ENCODE peak calls at places on chromosomes 13 and 19, in five cellular contexts. One of them, this sample, is unnamed.

GRCh38 chr13:46146898-46147297 is 35.1 kb downstream of the LCP1 start:
- DNase-seq in K562: no peak
- DNase-seq in GM12892: no peak
- DNase-seq in SK-N-SH: peak
- DNase-seq in H1: no peak
- DNase-seq in this sample: no peak

GRCh38 chr13:112574476-112575294 is 13.3 kb downstream of the TUBGCP3 start:
- DNase-seq in SK-N-SH: no peak
- DNase-seq in GM12892: no peak
- DNase-seq in H1: no peak
- DNase-seq in K562: no peak
- DNase-seq in this sample: no peak

GRCh38 chr13:76825415-76825814 is 60.8 kb downstream of the KCTD12 start:
- DNase-seq in SK-N-SH: peak
- DNase-seq in GM12892: no peak
- DNase-seq in K562: no peak
- DNase-seq in H1: no peak
- DNase-seq in this sample: no peak

GRCh38 chr13:74118328-74118727 is 15.9 kb downstream of the KLF12 start:
- DNase-seq in K562: no peak
- DNase-seq in H1: no peak
- DNase-seq in GM12892: no peak
- DNase-seq in SK-N-SH: no peak
- DNase-seq in this sample: no peak

GRCh38 chr19:1864480-1865171 is 1.2 kb upstream of the KLF16 start:
- DNase-seq in GM12892: peak
- DNase-seq in SK-N-SH: peak
- DNase-seq in H1: peak
- DNase-seq in K562: peak
- DNase-seq in this sample: peak

GRCh38 chr19:50975766-50976165 is 6.4 kb upstream of the KLK6 start:
- DNase-seq in SK-N-SH: no peak
- DNase-seq in GM12892: no peak
- DNase-seq in H1: no peak
- DNase-seq in K562: no peak
- DNase-seq in this sample: no peak

GRCh38 chr19:19670070-19670551 is 1.5 kb downstream of the ZNF101 start:
- DNase-seq in K562: no peak
- DNase-seq in SK-N-SH: no peak
- DNase-seq in H1: peak
- DNase-seq in GM12892: no peak
- DNase-seq in this sample: no peak

GRCh38 chr13:79870123-79870522 is 389.2 kb downstream of the NDFIP2 start:
- DNase-seq in K562: no peak
- DNase-seq in SK-N-SH: no peak
- DNase-seq in GM12892: no peak
- DNase-seq in H1: no peak
- DNase-seq in this sample: no peak

GRCh38 chr13:83184819-83185218 is 697.5 kb downstream of the SLITRK1 start:
- DNase-seq in H1: no peak
- DNase-seq in GM12892: no peak
- DNase-seq in K562: no peak
- DNase-seq in SK-N-SH: no peak
- DNase-seq in this sample: no peak

GRCh38 chr13:54975676-54976075 is 1947.1 kb downstream of the OLFM4 start:
- DNase-seq in H1: no peak
- DNase-seq in SK-N-SH: no peak
- DNase-seq in K562: no peak
- DNase-seq in GM12892: no peak
- DNase-seq in this sample: no peak

GRCh38 chr19:17725422-17726078 is 6.3 kb downstream of the MAP1S start:
- DNase-seq in SK-N-SH: peak
- DNase-seq in H1: peak
- DNase-seq in GM12892: no peak
- DNase-seq in K562: peak
- DNase-seq in this sample: no peak

GRCh38 chr13:109773276-109773675 is 13.1 kb downstream of the IRS2 start:
- DNase-seq in H1: no peak
- DNase-seq in GM12892: no peak
- DNase-seq in K562: no peak
- DNase-seq in SK-N-SH: no peak
- DNase-seq in this sample: no peak

GRCh38 chr13:109771926-109772325 is 14.5 kb downstream of the IRS2 start:
- DNase-seq in K562: no peak
- DNase-seq in H1: no peak
- DNase-seq in SK-N-SH: no peak
- DNase-seq in GM12892: no peak
- DNase-seq in this sample: no peak

GRCh38 chr13:109770436-109770835 is 15.9 kb downstream of the IRS2 start:
- DNase-seq in H1: no peak
- DNase-seq in K562: no peak
- DNase-seq in SK-N-SH: no peak
- DNase-seq in GM12892: no peak
- DNase-seq in this sample: no peak

GRCh38 chr13:109776575-109776974 is 9.8 kb downstream of the IRS2 start:
- DNase-seq in GM12892: no peak
- DNase-seq in K562: no peak
- DNase-seq in SK-N-SH: no peak
- DNase-seq in H1: no peak
- DNase-seq in this sample: no peak

GRCh38 chr13:109773786-109774185 is 12.6 kb downstream of the IRS2 start:
- DNase-seq in K562: no peak
- DNase-seq in GM12892: no peak
- DNase-seq in SK-N-SH: no peak
- DNase-seq in H1: no peak
- DNase-seq in this sample: no peak
- TF ChIP-seq TAF1 in K562: no peak
- TF ChIP-seq TAF1 in GM12892: no peak
- TF ChIP-seq TAF1 in SK-N-SH: no peak
- TF ChIP-seq TAF1 in H1: no peak
- TF ChIP-seq TAF1 in this sample: no peak

GRCh38 chr19:12778020-12778904 is 2.9 kb upstream of the HOOK2 start:
- DNase-seq in SK-N-SH: peak
- DNase-seq in GM12892: no peak
- DNase-seq in H1: peak
- DNase-seq in K562: peak
- DNase-seq in this sample: no peak
- TF ChIP-seq TAF1 in SK-N-SH: no peak
- TF ChIP-seq TAF1 in GM12892: peak
- TF ChIP-seq TAF1 in H1: no peak
- TF ChIP-seq TAF1 in K562: peak
- TF ChIP-seq TAF1 in this sample: no peak

GRCh38 chr19:46980756-46981155 is 38.9 kb upstream of the NPAS1 start:
- DNase-seq in H1: no peak
- DNase-seq in GM12892: no peak
- DNase-seq in SK-N-SH: no peak
- DNase-seq in K562: no peak
- DNase-seq in this sample: no peak

GRCh38 chr19:46981296-46981695 is 38.3 kb upstream of the NPAS1 start:
- DNase-seq in GM12892: no peak
- DNase-seq in SK-N-SH: no peak
- DNase-seq in H1: no peak
- DNase-seq in K562: no peak
- DNase-seq in this sample: no peak

GRCh38 chr19:46985532-46986415 is 33.9 kb upstream of the NPAS1 start:
- DNase-seq in GM12892: no peak
- DNase-seq in K562: no peak
- DNase-seq in SK-N-SH: no peak
- DNase-seq in H1: no peak
- DNase-seq in this sample: no peak

GRCh38 chr19:46983097-46983496 is 36.5 kb upstream of the NPAS1 start:
- DNase-seq in H1: no peak
- DNase-seq in SK-N-SH: no peak
- DNase-seq in K562: no peak
- DNase-seq in GM12892: no peak
- DNase-seq in this sample: no peak

DNA sequence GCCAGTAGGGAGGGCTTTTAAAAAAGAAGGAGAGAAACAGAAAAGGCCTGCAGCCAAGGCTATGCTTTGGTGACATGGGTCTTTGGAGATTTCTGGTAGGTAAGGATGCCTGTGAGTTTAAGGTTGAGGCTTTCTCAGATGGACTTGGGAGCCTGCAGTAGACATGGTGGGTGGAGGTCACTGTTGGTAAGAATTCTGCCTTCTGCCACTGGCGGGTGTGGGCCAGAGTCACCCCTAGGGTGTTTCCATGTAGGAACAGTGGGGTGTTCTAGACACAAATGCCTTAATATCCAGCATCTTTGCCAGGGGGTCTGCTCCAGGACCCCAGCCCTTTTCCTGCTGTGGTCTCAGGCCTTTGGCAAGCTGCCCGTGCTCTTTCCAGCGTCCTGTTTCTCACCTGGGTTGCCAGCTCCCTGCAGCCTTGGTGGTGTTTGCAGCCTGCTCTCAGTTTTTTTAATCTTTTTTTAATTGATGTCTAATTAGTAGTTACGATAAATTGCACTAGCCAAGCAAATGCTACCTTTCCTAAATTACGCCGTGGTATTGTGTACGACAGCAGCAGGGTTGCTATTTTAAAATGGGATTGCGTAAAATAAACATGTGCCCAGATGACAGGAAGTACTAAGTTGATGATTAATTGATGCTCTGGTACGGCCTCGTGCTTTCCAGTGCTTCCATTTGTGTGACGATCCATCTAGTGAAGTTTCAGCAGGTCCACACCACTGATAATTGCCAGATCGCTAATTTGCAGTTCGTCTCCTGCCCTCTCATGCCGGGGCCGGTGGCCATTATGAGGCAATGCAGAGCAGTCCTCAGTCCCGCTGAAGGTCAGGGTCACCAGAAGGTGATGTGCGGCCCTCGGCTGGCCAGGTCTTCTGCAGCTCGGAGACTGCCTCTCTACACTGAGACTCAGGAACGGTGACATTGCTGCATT is 35.3 kb upstream of the NPAS1 start:
- DNase-seq in K562: no peak
- DNase-seq in H1: no peak
- DNase-seq in SK-N-SH: peak
- DNase-seq in GM12892: no peak
- DNase-seq in this sample: no peak
- TF ChIP-seq TAF1 in K562: no peak
- TF ChIP-seq TAF1 in H1: no peak
- TF ChIP-seq TAF1 in SK-N-SH: no peak
- TF ChIP-seq TAF1 in GM12892: no peak
- TF ChIP-seq TAF1 in this sample: no peak

GRCh38 chr13:33183431-33184130 is 102.0 kb downstream of the STARD13 start:
- DNase-seq in SK-N-SH: no peak
- DNase-seq in H1: no peak
- DNase-seq in K562: no peak
- DNase-seq in GM12892: no peak
- DNase-seq in this sample: no peak
- TF ChIP-seq TAF1 in SK-N-SH: no peak
- TF ChIP-seq TAF1 in H1: no peak
- TF ChIP-seq TAF1 in K562: no peak
- TF ChIP-seq TAF1 in GM12892: no peak
- TF ChIP-seq TAF1 in this sample: no peak

This sample was measured in GM12891.